ENCODE peak calls at places on chromosomes 16 and 17, in five cellular contexts. One of them, this sample, is unnamed.

GRCh38 chr17:42901535-42902229 is 1.1 kb downstream of the G6PC1 start:
- DNase-seq in left ventricle myocardium inferior: no peak
- DNase-seq in heart right ventricle: no peak
- DNase-seq in left lung: no peak
- DNase-seq in right atrium auricular region: no peak
- DNase-seq in this sample: no peak

GRCh38 chr16:81551821-81552304 is 107.3 kb downstream of the CMIP start:
- DNase-seq in left ventricle myocardium inferior: peak; percentile 36
- DNase-seq in heart right ventricle: peak; percentile 42
- DNase-seq in left lung: no peak
- DNase-seq in right atrium auricular region: no peak
- DNase-seq in this sample: peak; percentile 19

GRCh38 chr16:2820836-2821482 is 3.9 kb downstream of the PRSS21 start:
- DNase-seq in left ventricle myocardium inferior: no peak
- DNase-seq in heart right ventricle: no peak
- DNase-seq in left lung: no peak
- DNase-seq in right atrium auricular region: no peak
- DNase-seq in this sample: peak; percentile 10

GRCh38 chr17:80034977-80035686 is 540 bp downstream of the TBC1D16 start:
- DNase-seq in left ventricle myocardium inferior: no peak
- DNase-seq in heart right ventricle: peak; percentile 35
- DNase-seq in left lung: peak; percentile 40
- DNase-seq in right atrium auricular region: no peak
- DNase-seq in this sample: peak; percentile 46

GRCh38 chr17:38943607-38944006 is 18.2 kb downstream of the LASP1NB start:
- DNase-seq in left ventricle myocardium inferior: no peak
- DNase-seq in heart right ventricle: no peak
- DNase-seq in left lung: no peak
- DNase-seq in right atrium auricular region: no peak
- DNase-seq in this sample: no peak

GRCh38 chr16:77359065-77359502 is 75.8 kb downstream of the ADAMTS18 start:
- DNase-seq in left ventricle myocardium inferior: no peak
- DNase-seq in heart right ventricle: no peak
- DNase-seq in left lung: no peak
- DNase-seq in right atrium auricular region: no peak
- DNase-seq in this sample: no peak

GRCh38 chr17:78979780-78980623 is at the start of gene LGALS3BP:
- DNase-seq in left ventricle myocardium inferior: peak; percentile 77
- DNase-seq in heart right ventricle: peak; percentile 83
- DNase-seq in left lung: no peak
- DNase-seq in right atrium auricular region: peak; percentile 72
- DNase-seq in this sample: peak; percentile 84

GRCh38 chr17:34420254-34420766 is 57.3 kb upstream of the CCL1 start:
- DNase-seq in left ventricle myocardium inferior: peak; percentile 43
- DNase-seq in heart right ventricle: peak; percentile 36
- DNase-seq in left lung: no peak
- DNase-seq in right atrium auricular region: peak; percentile 72
- DNase-seq in this sample: peak; percentile 81

GRCh38 chr17:70278846-70279465 is 109.6 kb downstream of the KCNJ2 start:
- DNase-seq in left ventricle myocardium inferior: no peak
- DNase-seq in heart right ventricle: no peak
- DNase-seq in left lung: no peak
- DNase-seq in right atrium auricular region: no peak
- DNase-seq in this sample: no peak

GRCh38 chr16:19840524-19841110 is 44.0 kb downstream of the GPRC5B start:
- DNase-seq in left ventricle myocardium inferior: peak; percentile 51
- DNase-seq in heart right ventricle: no peak
- DNase-seq in left lung: no peak
- DNase-seq in right atrium auricular region: no peak
- DNase-seq in this sample: no peak

GRCh38 chr17:75549246-75550138 is 24.0 kb downstream of the LLGL2 start:
- DNase-seq in left ventricle myocardium inferior: no peak
- DNase-seq in heart right ventricle: no peak
- DNase-seq in left lung: peak; percentile 87
- DNase-seq in right atrium auricular region: no peak
- DNase-seq in this sample: peak; percentile 91

GRCh38 chr16:6714510-6714909 is 618.1 kb upstream of the RBFOX1 start:
- DNase-seq in left ventricle myocardium inferior: no peak
- DNase-seq in heart right ventricle: no peak
- DNase-seq in left lung: no peak
- DNase-seq in right atrium auricular region: no peak
- DNase-seq in this sample: no peak

GRCh38 chr17:31508310-31509094 is 117.0 kb downstream of the RAB11FIP4 start:
- DNase-seq in left ventricle myocardium inferior: no peak
- DNase-seq in heart right ventricle: no peak
- DNase-seq in left lung: no peak
- DNase-seq in right atrium auricular region: no peak
- DNase-seq in this sample: no peak

GRCh38 chr17:82440991-82441627 is 9.4 kb downstream of the CYBC1 start:
- DNase-seq in left ventricle myocardium inferior: no peak
- DNase-seq in heart right ventricle: peak; percentile 37
- DNase-seq in left lung: no peak
- DNase-seq in right atrium auricular region: no peak
- DNase-seq in this sample: peak; percentile 25

GRCh38 chr16:53100131-53100748 is 45.4 kb downstream of the CHD9 start:
- DNase-seq in left ventricle myocardium inferior: no peak
- DNase-seq in heart right ventricle: no peak
- DNase-seq in left lung: no peak
- DNase-seq in right atrium auricular region: no peak
- DNase-seq in this sample: no peak
- TF ChIP-seq CTCF in left ventricle myocardium inferior: no peak
- TF ChIP-seq CTCF in heart right ventricle: no peak
- TF ChIP-seq CTCF in left lung: no peak
- TF ChIP-seq CTCF in right atrium auricular region: no peak
- TF ChIP-seq CTCF in this sample: no peak

GRCh38 chr17:2398188-2398587 is 2.7 kb downstream of the MNT start:
- DNase-seq in left ventricle myocardium inferior: no peak
- DNase-seq in heart right ventricle: no peak
- DNase-seq in left lung: no peak
- DNase-seq in right atrium auricular region: no peak
- DNase-seq in this sample: no peak
- H3K4me1 ChIP-seq in left ventricle myocardium inferior: peaks cover 83% of the 10 kb centered on the region
- H3K4me1 ChIP-seq in heart right ventricle: peaks cover 64% of the 10 kb centered on the region
- H3K4me1 ChIP-seq in left lung: peaks cover 44% of the 10 kb centered on the region
- H3K4me1 ChIP-seq in right atrium auricular region: peaks cover 65% of the 10 kb centered on the region
- H3K4me1 ChIP-seq in this sample: peaks cover 56% of the 10 kb centered on the region

GRCh38 chr17:5508855-5509254 is 22.5 kb downstream of the MIS12 start:
- DNase-seq in left ventricle myocardium inferior: no peak
- DNase-seq in heart right ventricle: no peak
- DNase-seq in left lung: no peak
- DNase-seq in right atrium auricular region: no peak
- DNase-seq in this sample: no peak

GRCh38 chr17:5510776-5511175 is 24.4 kb downstream of the MIS12 start:
- DNase-seq in left ventricle myocardium inferior: no peak
- DNase-seq in heart right ventricle: no peak
- DNase-seq in left lung: no peak
- DNase-seq in right atrium auricular region: no peak
- DNase-seq in this sample: no peak

GRCh38 chr17:5502552-5502951 is 16.2 kb downstream of the MIS12 start:
- DNase-seq in left ventricle myocardium inferior: no peak
- DNase-seq in heart right ventricle: no peak
- DNase-seq in left lung: no peak
- DNase-seq in right atrium auricular region: no peak
- DNase-seq in this sample: no peak

GRCh38 chr17:5509482-5509881 is 23.1 kb downstream of the MIS12 start:
- DNase-seq in left ventricle myocardium inferior: no peak
- DNase-seq in heart right ventricle: no peak
- DNase-seq in left lung: no peak
- DNase-seq in right atrium auricular region: no peak
- DNase-seq in this sample: no peak

GRCh38 chr17:5506307-5506706 is 19.9 kb downstream of the MIS12 start:
- DNase-seq in left ventricle myocardium inferior: no peak
- DNase-seq in heart right ventricle: no peak
- DNase-seq in left lung: no peak
- DNase-seq in right atrium auricular region: no peak
- DNase-seq in this sample: no peak
- TF ChIP-seq CTCF in left ventricle myocardium inferior: no peak
- TF ChIP-seq CTCF in heart right ventricle: no peak
- TF ChIP-seq CTCF in left lung: no peak
- TF ChIP-seq CTCF in right atrium auricular region: no peak
- TF ChIP-seq CTCF in this sample: no peak

GRCh38 chr17:63919311-63919723 is 678 bp upstream of the GH1 start:
- DNase-seq in left ventricle myocardium inferior: no peak
- DNase-seq in heart right ventricle: no peak
- DNase-seq in left lung: peak; percentile 49
- DNase-seq in right atrium auricular region: peak; percentile 65
- DNase-seq in this sample: peak; percentile 54
- H3K4me1 ChIP-seq in left ventricle myocardium inferior: peaks cover 6% of the 10 kb centered on the region
- H3K4me1 ChIP-seq in heart right ventricle: peaks cover 6% of the 10 kb centered on the region
- H3K4me1 ChIP-seq in left lung: no peaks in the 10 kb centered on the region
- H3K4me1 ChIP-seq in right atrium auricular region: peaks cover 7% of the 10 kb centered on the region
- H3K4me1 ChIP-seq in this sample: no peaks in the 10 kb centered on the region

DNA sequence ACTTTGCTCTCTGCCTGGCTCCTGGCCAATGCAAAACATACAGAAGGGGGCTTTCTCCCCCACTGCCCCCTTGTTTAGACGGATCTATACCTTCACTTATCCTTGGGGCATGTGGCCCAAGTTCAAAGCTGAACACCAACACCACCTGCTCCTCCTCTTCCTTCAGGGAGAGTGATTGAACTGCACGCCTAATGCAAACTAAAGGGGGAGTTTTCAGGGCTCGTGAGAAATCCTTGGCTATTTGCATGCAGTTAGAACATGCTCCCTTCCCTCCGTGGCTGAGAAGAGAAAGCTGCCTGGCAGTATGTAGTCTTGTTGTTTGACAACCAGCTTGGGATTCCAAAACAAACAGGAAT is 426.0 kb downstream of the SLC39A11 start:
- DNase-seq in left ventricle myocardium inferior: no peak
- DNase-seq in heart right ventricle: no peak
- DNase-seq in left lung: no peak
- DNase-seq in right atrium auricular region: no peak
- DNase-seq in this sample: no peak
- TF ChIP-seq CTCF in left ventricle myocardium inferior: no peak
- TF ChIP-seq CTCF in heart right ventricle: no peak
- TF ChIP-seq CTCF in left lung: no peak
- TF ChIP-seq CTCF in right atrium auricular region: no peak
- TF ChIP-seq CTCF in this sample: no peak

GRCh38 chr16:88616736-88617135 is 21.6 kb upstream of the IL17C start:
- DNase-seq in left ventricle myocardium inferior: no peak
- DNase-seq in heart right ventricle: no peak
- DNase-seq in left lung: no peak
- DNase-seq in right atrium auricular region: no peak
- DNase-seq in this sample: no peak

GRCh38 chr16:88619859-88620655 is 18.3 kb upstream of the IL17C start:
- DNase-seq in left ventricle myocardium inferior: no peak
- DNase-seq in heart right ventricle: no peak
- DNase-seq in left lung: no peak
- DNase-seq in right atrium auricular region: no peak
- DNase-seq in this sample: no peak

GRCh38 chr16:88618956-88619667 is 19.3 kb upstream of the IL17C start:
- DNase-seq in left ventricle myocardium inferior: no peak
- DNase-seq in heart right ventricle: no peak
- DNase-seq in left lung: no peak
- DNase-seq in right atrium auricular region: no peak
- DNase-seq in this sample: no peak

GRCh38 chr16:88617268-88618031 is 20.9 kb upstream of the IL17C start:
- DNase-seq in left ventricle myocardium inferior: no peak
- DNase-seq in heart right ventricle: no peak
- DNase-seq in left lung: no peak
- DNase-seq in right atrium auricular region: no peak
- DNase-seq in this sample: peak; percentile 62

GRCh38 chr16:88618182-88618955 is 20.0 kb upstream of the IL17C start:
- DNase-seq in left ventricle myocardium inferior: no peak
- DNase-seq in heart right ventricle: no peak
- DNase-seq in left lung: no peak
- DNase-seq in right atrium auricular region: no peak
- DNase-seq in this sample: peak; percentile 36
- H3K4me1 ChIP-seq in left ventricle myocardium inferior: peaks cover 45% of the 10 kb centered on the region
- H3K4me1 ChIP-seq in heart right ventricle: peaks cover 19% of the 10 kb centered on the region
- H3K4me1 ChIP-seq in left lung: peaks cover 6% of the 10 kb centered on the region
- H3K4me1 ChIP-seq in right atrium auricular region: peaks cover 21% of the 10 kb centered on the region
- H3K4me1 ChIP-seq in this sample: peaks cover 31% of the 10 kb centered on the region

DNA sequence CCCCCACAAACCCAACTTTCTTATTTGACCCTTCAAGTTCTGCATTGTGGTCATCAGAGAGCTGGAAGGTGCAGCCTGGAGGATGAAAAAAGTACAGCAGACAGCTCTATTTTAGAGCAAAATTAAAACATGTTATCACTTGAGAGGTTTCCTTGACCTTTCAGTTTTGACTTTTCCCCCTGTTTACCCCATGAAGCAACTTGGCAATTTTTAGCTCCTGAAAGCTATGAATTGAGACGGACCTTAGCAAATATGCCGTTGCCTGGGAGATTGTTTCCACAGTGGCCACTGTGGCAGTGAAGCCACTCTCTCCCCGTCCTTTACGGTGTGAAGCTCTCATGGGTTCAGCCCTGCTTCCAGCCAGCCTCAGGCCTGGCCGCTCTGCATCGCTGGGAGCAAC is 398.6 kb downstream of the CPPED1 start:
- DNase-seq in left ventricle myocardium inferior: no peak
- DNase-seq in heart right ventricle: no peak
- DNase-seq in left lung: no peak
- DNase-seq in right atrium auricular region: no peak
- DNase-seq in this sample: no peak
- TF ChIP-seq CTCF in left ventricle myocardium inferior: no peak
- TF ChIP-seq CTCF in heart right ventricle: no peak
- TF ChIP-seq CTCF in left lung: no peak
- TF ChIP-seq CTCF in right atrium auricular region: no peak
- TF ChIP-seq CTCF in this sample: no peak

DNA sequence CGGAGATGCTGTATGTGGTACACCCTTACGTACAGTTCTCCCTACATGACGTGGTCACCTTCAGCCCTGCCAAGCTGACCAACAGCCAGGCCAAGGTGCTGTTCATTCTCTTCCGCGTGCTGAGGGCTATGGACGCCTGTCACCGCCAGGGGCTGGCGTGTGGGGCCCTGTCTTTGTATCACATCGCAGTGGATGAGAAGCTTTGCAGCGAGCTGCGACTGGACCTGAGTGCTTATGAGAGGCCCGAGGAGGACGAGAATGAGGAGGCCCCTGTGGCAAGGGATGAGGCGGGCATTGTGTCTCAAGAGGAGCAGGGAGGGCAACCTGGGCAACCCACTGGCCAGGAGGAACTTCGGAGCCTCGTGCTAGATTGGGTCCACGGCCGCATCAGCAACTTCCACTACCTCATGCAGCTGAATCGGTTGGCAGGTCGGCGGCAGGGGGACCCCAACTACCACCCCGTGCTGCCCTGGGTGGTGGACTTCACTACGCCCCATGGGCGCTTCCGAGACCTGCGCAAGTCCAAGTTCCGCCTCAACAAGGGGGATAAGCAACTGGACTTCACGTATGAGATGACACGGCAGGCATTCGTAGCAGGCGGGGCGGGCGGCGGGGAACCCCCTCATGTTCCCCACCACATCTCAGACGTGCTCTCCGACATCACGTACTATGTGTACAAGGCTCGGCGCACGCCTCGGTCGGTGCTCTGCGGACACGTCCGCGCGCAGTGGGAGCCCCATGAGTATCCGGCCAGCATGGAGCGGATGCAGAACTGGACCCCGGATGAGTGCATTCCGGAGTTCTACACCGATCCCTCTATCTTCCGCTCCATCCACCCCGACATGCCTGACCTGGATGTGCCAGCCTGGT is 1.4 kb downstream of the WDR81 start:
- DNase-seq in left ventricle myocardium inferior: no peak
- DNase-seq in heart right ventricle: no peak
- DNase-seq in left lung: no peak
- DNase-seq in right atrium auricular region: no peak
- DNase-seq in this sample: no peak
- H3K4me1 ChIP-seq in left ventricle myocardium inferior: peaks cover 81% of the 10 kb centered on the region
- H3K4me1 ChIP-seq in heart right ventricle: peaks cover 38% of the 10 kb centered on the region
- H3K4me1 ChIP-seq in left lung: peaks cover 18% of the 10 kb centered on the region
- H3K4me1 ChIP-seq in right atrium auricular region: peaks cover 55% of the 10 kb centered on the region
- H3K4me1 ChIP-seq in this sample: peaks cover 26% of the 10 kb centered on the region